ENCODE peak calls at places on chromosomes 7 and 10, in four cellular contexts. A, K, R and O are unnamed samples.

GRCh38 chr7:4737300-4737699 is 38.1 kb upstream of the AP5Z1 start:
- DNase-seq in K (no peak), A (no peak), R (no peak), O (no peak)

GRCh38 chr10:114751856-114752255 is 69.7 kb upstream of the FHIP2A start:
- DNase-seq in R (no peak), K (no peak), A (no peak), O (no peak)

GRCh38 chr10:132175401-132175800 is 11.3 kb upstream of the DPYSL4 start:
- DNase-seq in R (no peak), A (no peak), K (no peak), O (no peak)

GRCh38 chr10:5033061-5033770 is 29.6 kb upstream of the AKR1C2 start:
- DNase-seq in A (peak; percentile 61), K (no peak), R (no peak), O (peak; percentile 26)

GRCh38 chr10:120841522-120842189 is 9.5 kb upstream of the WDR11 start:
- DNase-seq in K (no peak), A (no peak), R (peak; percentile 46), O (no peak)

GRCh38 chr7:130926021-130926691 is 192.1 kb upstream of the KLF14 start:
- DNase-seq in K (no peak), R (no peak), A (no peak), O (peak; percentile 85)

GRCh38 chr10:35421553-35422178 is 85.4 kb downstream of the CCNY start:
- DNase-seq in K (peak; percentile 85), A (peak; percentile 86), R (no peak), O (no peak)

GRCh38 chr10:59234814-59235429 is 58.5 kb downstream of the PHYHIPL start:
- DNase-seq in A (no peak), R (no peak), K (no peak), O (no peak)

GRCh38 chr7:100367676-100368613 is 5.3 kb upstream of the PILRA start:
- DNase-seq in R (no peak), K (no peak), A (no peak), O (no peak)

GRCh38 chr10:29714096-29714874 is 79.5 kb upstream of the SVIL start:
- DNase-seq in K (no peak), R (no peak), A (peak; percentile 63), O (no peak)

GRCh38 chr7:44077061-44077460 is 5.3 kb downstream of the POLM start:
- DNase-seq in R (no peak), A (no peak), K (peak; percentile 40), O (no peak)

GRCh38 chr10:127012769-127013152 is 107.5 kb downstream of the DOCK1 start:
- DNase-seq in A (no peak), R (peak; percentile 94), K (no peak), O (no peak)

GRCh38 chr7:21850531-21851285 is 95.0 kb downstream of the CDCA7L start:
- DNase-seq in K (no peak), R (no peak), A (no peak), O (no peak)

GRCh38 chr7:157465597-157466348 is 129.0 kb downstream of the DNAJB6 start:
- DNase-seq in K (peak; percentile 42), A (no peak), R (peak; percentile 24), O (no peak)

GRCh38 chr7:151174246-151175046 is 7.0 kb upstream of the GBX1 start:
- DNase-seq in R (peak; percentile 27), K (no peak), A (no peak), O (no peak)

GRCh38 chr10:49621561-49621960 is 7.7 kb downstream of the CHAT start:
- DNase-seq in K (peak; percentile 29), R (no peak), A (no peak), O (no peak)

GRCh38 chr7:47657126-47657525 is 75.2 kb upstream of the TNS3 start:
- DNase-seq in R (no peak), A (no peak), K (no peak), O (no peak)

GRCh38 chr7:12067156-12067831 is 143.8 kb upstream of the TMEM106B start:
- DNase-seq in K (peak; percentile 61), R (peak; percentile 59), A (peak; percentile 28), O (no peak)

GRCh38 chr10:21831986-21832735 is 171.4 kb downstream of the DNAJC1 start:
- DNase-seq in K (no peak), A (no peak), R (no peak), O (no peak)

GRCh38 chr7:64878684-64879083 is 24.4 kb upstream of the ZNF273 start:
- DNase-seq in K (no peak), R (no peak), A (no peak), O (peak; percentile 82)

GRCh38 chr7:128883622-128884549 is 21.2 kb downstream of the ATP6V1F start:
- DNase-seq in A (peak; percentile 93), R (peak; percentile 86), K (peak; percentile 88), O (peak; percentile 97)

GRCh38 chr7:80641548-80641947 is 3.1 kb downstream of the CD36 start:
- DNase-seq in K (no peak), R (no peak), A (no peak), O (no peak)

GRCh38 chr7:80643336-80643925 is 5.0 kb downstream of the CD36 start:
- DNase-seq in K (no peak), A (no peak), R (no peak), O (no peak)

GRCh38 chr7:80646088-80646961 is 7.9 kb downstream of the CD36 start:
- DNase-seq in K (no peak), A (no peak), R (no peak), O (no peak)

GRCh38 chr7:80642871-80643270 is 4.4 kb downstream of the CD36 start:
- DNase-seq in A (no peak), K (no peak), R (no peak), O (no peak)

DNA sequence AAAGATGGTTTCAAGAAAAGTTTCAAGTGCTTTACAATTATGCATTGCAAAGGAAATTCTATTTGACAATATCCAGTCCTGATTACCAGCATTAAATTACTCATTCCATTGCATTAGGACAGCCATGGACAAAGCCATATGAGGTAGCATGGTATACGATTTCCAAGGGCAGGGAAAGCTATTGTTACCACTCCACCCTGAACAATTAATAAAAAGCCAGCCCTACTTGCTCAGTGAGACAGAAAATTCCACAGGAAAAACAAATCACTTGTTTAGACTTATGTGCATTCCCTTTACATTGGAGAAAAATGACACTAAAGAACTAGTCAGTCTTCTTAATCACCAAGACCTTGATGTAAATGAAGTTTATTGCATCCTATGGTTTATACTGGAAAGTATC is 5.6 kb downstream of the CD36 start:
- DNase-seq in R (no peak), A (no peak), K (no peak), O (no peak)
- TF ChIP-seq EP300 in R (no peak), A (no peak), K (no peak), O (no peak)

DNA sequence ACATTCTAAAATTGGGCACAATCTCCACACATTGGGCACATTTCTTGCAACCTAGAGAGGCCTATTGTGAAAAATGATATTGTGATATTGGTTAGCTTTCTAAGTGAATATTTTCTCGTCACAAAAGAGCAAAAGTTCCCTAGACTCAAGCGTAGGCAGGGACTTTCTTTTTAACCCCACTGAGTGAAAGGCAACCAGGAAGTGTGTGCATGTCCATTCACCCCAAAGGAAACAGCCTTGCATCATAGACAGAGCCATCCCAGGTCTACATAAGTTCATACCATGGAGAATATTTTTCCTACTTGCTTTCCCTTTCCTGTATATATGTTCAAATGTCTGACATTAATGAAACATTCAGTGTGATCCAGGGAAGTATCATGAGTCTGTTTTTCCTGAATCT is 84.2 kb upstream of the AGBL3 start:
- DNase-seq in K (no peak), A (no peak), R (no peak), O (peak; percentile 31)
- H3K4me1 ChIP-seq in K (no peaks in the 10 kb centered on the region), A (peaks cover 53% of the 10 kb centered on the region), R (peaks cover 21% of the 10 kb centered on the region), O (peaks cover 78% of the 10 kb centered on the region)

DNA sequence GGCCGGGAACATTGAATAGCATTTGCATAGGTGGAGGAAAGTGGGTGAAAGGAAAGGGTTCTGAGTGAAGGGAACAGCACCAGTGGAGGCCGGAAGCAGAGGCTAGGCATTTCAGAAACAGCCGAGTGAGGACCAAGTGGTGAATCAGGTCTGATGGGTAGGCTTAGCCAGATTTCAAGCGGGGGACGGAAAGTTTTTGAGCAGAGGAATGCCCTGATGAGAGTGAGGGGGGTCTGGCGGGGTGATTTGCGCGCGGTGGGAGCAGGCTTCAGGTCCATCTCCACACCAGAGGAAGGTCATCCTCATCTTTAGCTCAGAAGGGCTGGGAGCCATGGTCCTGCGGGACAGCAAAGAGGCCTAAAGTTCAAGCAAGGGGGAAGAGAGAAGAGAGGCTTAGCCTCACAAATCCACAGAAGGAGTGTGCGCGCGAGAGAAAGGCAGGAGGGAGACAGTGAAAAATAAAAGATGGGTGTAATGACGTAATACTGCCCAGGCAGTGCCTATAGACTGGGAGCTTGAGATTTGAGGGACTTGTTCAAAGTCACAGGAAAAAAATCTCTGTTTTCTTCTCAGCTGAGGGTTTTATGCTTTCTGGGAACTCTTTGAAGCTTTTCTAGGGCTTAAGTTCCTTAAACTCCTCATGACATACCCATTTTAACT is 1.0 kb upstream of the DENND2A start:
- DNase-seq in K (peak; percentile 73), A (no peak), R (no peak), O (no peak)
- H3K4me3 ChIP-seq in K (peak overlapping the region; percentile 32), A (no peak overlapping the region), R (peak overlapping the region; percentile 49), O (peak overlapping the region; percentile 92)

DNA sequence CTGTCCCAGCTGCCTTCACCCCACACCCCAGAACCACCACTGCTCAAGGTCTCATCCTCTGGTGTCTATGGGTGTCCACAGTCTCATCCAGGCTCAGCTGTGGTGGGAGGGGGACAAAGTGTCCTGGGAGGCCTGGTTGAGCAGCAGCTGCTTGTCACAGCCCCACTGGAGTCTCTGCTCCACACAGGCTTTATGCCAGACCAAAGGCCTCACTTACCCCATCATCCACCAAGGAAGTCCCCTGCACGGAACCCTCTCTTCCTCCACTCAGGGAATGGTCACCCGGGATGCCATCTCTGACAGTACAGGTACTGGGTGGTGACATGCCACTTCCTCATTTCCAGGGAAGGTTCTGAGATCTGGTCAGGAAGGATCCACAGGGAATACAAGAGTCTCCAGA is 925.4 kb upstream of the ZNF722 start:
- DNase-seq in A (no peak), K (no peak), R (no peak), O (peak; percentile 83)
- TF ChIP-seq EP300 in A (no peak), K (no peak), R (no peak), O (no peak)

GRCh38 chr10:1049425-1049958 is 573 bp upstream of the IDI1 start:
- DNase-seq in R (peak; percentile 42), K (no peak), A (no peak), O (no peak)
- H3K4me1 ChIP-seq in R (peaks cover 43% of the 10 kb centered on the region), K (no peaks in the 10 kb centered on the region), A (peaks cover 34% of the 10 kb centered on the region), O (peaks cover 33% of the 10 kb centered on the region)